ENCODE peak calls at places on chromosome 5, in nine cellular contexts. One of them, this sample, is unnamed.
A peak's percentile ranks its signal among the peaks of the same experiment; 100 is the strongest.

GRCh38 chr5:143573568-143574170 is 170.2 kb upstream of the NR3C1 start:
- DNase-seq in myocyte: no peak
- DNase-seq in fibroblast of pulmonary artery: no peak
- DNase-seq in NCI-H187 treated with DMSO at 0.1 percent for 48 hours: no peak
- DNase-seq in SK-N-MC: no peak
- DNase-seq in stimulated activated CD4-positive, alpha-beta T cell treated with anti-CD3 and anti-CD28 coated beads, Interleukin-12 subunit alpha, Interleukin-12 subunit beta, amount 100 ng/mL, for 4 hours: no peak
- DNase-seq in IMR-90: no peak
- DNase-seq in mesenchymal stem cell: no peak
- DNase-seq in CD8-positive, alpha-beta memory T cell: no peak
- DNase-seq in this sample: no peak

GRCh38 chr5:168603776-168604175 is 24.6 kb upstream of the PANK3 start:
- DNase-seq in myocyte: no peak
- DNase-seq in fibroblast of pulmonary artery: peak; percentile 41
- DNase-seq in NCI-H187 treated with DMSO at 0.1 percent for 48 hours: no peak
- DNase-seq in SK-N-MC: no peak
- DNase-seq in stimulated activated CD4-positive, alpha-beta T cell treated with anti-CD3 and anti-CD28 coated beads, Interleukin-12 subunit alpha, Interleukin-12 subunit beta, amount 100 ng/mL, for 4 hours: no peak
- DNase-seq in IMR-90: no peak
- DNase-seq in mesenchymal stem cell: no peak
- DNase-seq in CD8-positive, alpha-beta memory T cell: no peak
- DNase-seq in this sample: no peak

GRCh38 chr5:177086918-177087706 is 397 bp downstream of the FGFR4 start:
- DNase-seq in myocyte: peak; percentile 75
- DNase-seq in fibroblast of pulmonary artery: no peak
- DNase-seq in NCI-H187 treated with DMSO at 0.1 percent for 48 hours: no peak
- DNase-seq in SK-N-MC: no peak
- DNase-seq in stimulated activated CD4-positive, alpha-beta T cell treated with anti-CD3 and anti-CD28 coated beads, Interleukin-12 subunit alpha, Interleukin-12 subunit beta, amount 100 ng/mL, for 4 hours: peak; percentile 51
- DNase-seq in IMR-90: no peak
- DNase-seq in mesenchymal stem cell: peak; percentile 64
- DNase-seq in CD8-positive, alpha-beta memory T cell: peak; percentile 72
- DNase-seq in this sample: peak; percentile 44

GRCh38 chr5:126067404-126067803 is 355.8 kb upstream of the GRAMD2B start:
- DNase-seq in myocyte: no peak
- DNase-seq in fibroblast of pulmonary artery: no peak
- DNase-seq in NCI-H187 treated with DMSO at 0.1 percent for 48 hours: no peak
- DNase-seq in SK-N-MC: no peak
- DNase-seq in stimulated activated CD4-positive, alpha-beta T cell treated with anti-CD3 and anti-CD28 coated beads, Interleukin-12 subunit alpha, Interleukin-12 subunit beta, amount 100 ng/mL, for 4 hours: no peak
- DNase-seq in IMR-90: no peak
- DNase-seq in mesenchymal stem cell: no peak
- DNase-seq in CD8-positive, alpha-beta memory T cell: no peak
- DNase-seq in this sample: no peak

GRCh38 chr5:133285583-133286021 is 233.8 kb downstream of the HSPA4 start:
- DNase-seq in myocyte: peak; percentile 96
- DNase-seq in fibroblast of pulmonary artery: peak; percentile 18
- DNase-seq in NCI-H187 treated with DMSO at 0.1 percent for 48 hours: no peak
- DNase-seq in SK-N-MC: no peak
- DNase-seq in stimulated activated CD4-positive, alpha-beta T cell treated with anti-CD3 and anti-CD28 coated beads, Interleukin-12 subunit alpha, Interleukin-12 subunit beta, amount 100 ng/mL, for 4 hours: no peak
- DNase-seq in IMR-90: peak; percentile 51
- DNase-seq in mesenchymal stem cell: peak; percentile 29
- DNase-seq in CD8-positive, alpha-beta memory T cell: no peak
- DNase-seq in this sample: peak; percentile 66

GRCh38 chr5:158754018-158754514 is 345.6 kb downstream of the EBF1 start:
- DNase-seq in myocyte: no peak
- DNase-seq in fibroblast of pulmonary artery: peak; percentile 28
- DNase-seq in NCI-H187 treated with DMSO at 0.1 percent for 48 hours: no peak
- DNase-seq in SK-N-MC: no peak
- DNase-seq in stimulated activated CD4-positive, alpha-beta T cell treated with anti-CD3 and anti-CD28 coated beads, Interleukin-12 subunit alpha, Interleukin-12 subunit beta, amount 100 ng/mL, for 4 hours: no peak
- DNase-seq in IMR-90: peak; percentile 58
- DNase-seq in mesenchymal stem cell: peak; percentile 53
- DNase-seq in CD8-positive, alpha-beta memory T cell: no peak
- DNase-seq in this sample: no peak

GRCh38 chr5:145449794-145450193 is 385.3 kb downstream of the PRELID2 start:
- DNase-seq in myocyte: no peak
- DNase-seq in fibroblast of pulmonary artery: no peak
- DNase-seq in NCI-H187 treated with DMSO at 0.1 percent for 48 hours: no peak
- DNase-seq in SK-N-MC: no peak
- DNase-seq in stimulated activated CD4-positive, alpha-beta T cell treated with anti-CD3 and anti-CD28 coated beads, Interleukin-12 subunit alpha, Interleukin-12 subunit beta, amount 100 ng/mL, for 4 hours: no peak
- DNase-seq in IMR-90: no peak
- DNase-seq in mesenchymal stem cell: no peak
- DNase-seq in CD8-positive, alpha-beta memory T cell: no peak
- DNase-seq in this sample: no peak

GRCh38 chr5:77632526-77633268 is 5.8 kb downstream of the OTP start:
- DNase-seq in myocyte: no peak
- DNase-seq in fibroblast of pulmonary artery: no peak
- DNase-seq in NCI-H187 treated with DMSO at 0.1 percent for 48 hours: no peak
- DNase-seq in SK-N-MC: no peak
- DNase-seq in stimulated activated CD4-positive, alpha-beta T cell treated with anti-CD3 and anti-CD28 coated beads, Interleukin-12 subunit alpha, Interleukin-12 subunit beta, amount 100 ng/mL, for 4 hours: no peak
- DNase-seq in IMR-90: no peak
- DNase-seq in mesenchymal stem cell: no peak
- DNase-seq in CD8-positive, alpha-beta memory T cell: no peak
- DNase-seq in this sample: no peak

GRCh38 chr5:5665225-5666075 is 243.0 kb downstream of the ICE1 start:
- DNase-seq in myocyte: no peak
- DNase-seq in fibroblast of pulmonary artery: no peak
- DNase-seq in NCI-H187 treated with DMSO at 0.1 percent for 48 hours: no peak
- DNase-seq in SK-N-MC: no peak
- DNase-seq in stimulated activated CD4-positive, alpha-beta T cell treated with anti-CD3 and anti-CD28 coated beads, Interleukin-12 subunit alpha, Interleukin-12 subunit beta, amount 100 ng/mL, for 4 hours: no peak
- DNase-seq in IMR-90: no peak
- DNase-seq in mesenchymal stem cell: no peak
- DNase-seq in CD8-positive, alpha-beta memory T cell: no peak
- DNase-seq in this sample: no peak

GRCh38 chr5:77239126-77239741 is 28.8 kb downstream of the PDE8B start:
- DNase-seq in myocyte: peak; percentile 9
- DNase-seq in fibroblast of pulmonary artery: peak; percentile 41
- DNase-seq in NCI-H187 treated with DMSO at 0.1 percent for 48 hours: no peak
- DNase-seq in SK-N-MC: no peak
- DNase-seq in stimulated activated CD4-positive, alpha-beta T cell treated with anti-CD3 and anti-CD28 coated beads, Interleukin-12 subunit alpha, Interleukin-12 subunit beta, amount 100 ng/mL, for 4 hours: no peak
- DNase-seq in IMR-90: no peak
- DNase-seq in mesenchymal stem cell: peak; percentile 24
- DNase-seq in CD8-positive, alpha-beta memory T cell: no peak
- DNase-seq in this sample: no peak

GRCh38 chr5:62138607-62139006 is 167.4 kb upstream of the KIF2A start:
- DNase-seq in myocyte: no peak
- DNase-seq in fibroblast of pulmonary artery: no peak
- DNase-seq in NCI-H187 treated with DMSO at 0.1 percent for 48 hours: no peak
- DNase-seq in SK-N-MC: no peak
- DNase-seq in stimulated activated CD4-positive, alpha-beta T cell treated with anti-CD3 and anti-CD28 coated beads, Interleukin-12 subunit alpha, Interleukin-12 subunit beta, amount 100 ng/mL, for 4 hours: no peak
- DNase-seq in IMR-90: no peak
- DNase-seq in mesenchymal stem cell: no peak
- DNase-seq in CD8-positive, alpha-beta memory T cell: no peak
- DNase-seq in this sample: no peak

GRCh38 chr5:2756764-2757163 is 5.3 kb upstream of the IRX2 start:
- DNase-seq in myocyte: no peak
- DNase-seq in fibroblast of pulmonary artery: no peak
- DNase-seq in NCI-H187 treated with DMSO at 0.1 percent for 48 hours: no peak
- DNase-seq in SK-N-MC: no peak
- DNase-seq in stimulated activated CD4-positive, alpha-beta T cell treated with anti-CD3 and anti-CD28 coated beads, Interleukin-12 subunit alpha, Interleukin-12 subunit beta, amount 100 ng/mL, for 4 hours: no peak
- DNase-seq in IMR-90: no peak
- DNase-seq in mesenchymal stem cell: no peak
- DNase-seq in CD8-positive, alpha-beta memory T cell: no peak
- DNase-seq in this sample: no peak

GRCh38 chr5:170882345-170882744 is 20.5 kb downstream of the RANBP17 start:
- DNase-seq in myocyte: no peak
- DNase-seq in fibroblast of pulmonary artery: no peak
- DNase-seq in NCI-H187 treated with DMSO at 0.1 percent for 48 hours: no peak
- DNase-seq in SK-N-MC: no peak
- DNase-seq in stimulated activated CD4-positive, alpha-beta T cell treated with anti-CD3 and anti-CD28 coated beads, Interleukin-12 subunit alpha, Interleukin-12 subunit beta, amount 100 ng/mL, for 4 hours: no peak
- DNase-seq in IMR-90: no peak
- DNase-seq in mesenchymal stem cell: no peak
- DNase-seq in CD8-positive, alpha-beta memory T cell: no peak
- DNase-seq in this sample: no peak

GRCh38 chr5:78594946-78595921 is 53.3 kb downstream of the LHFPL2 start:
- DNase-seq in myocyte: peak; percentile 76
- DNase-seq in fibroblast of pulmonary artery: peak; percentile 99
- DNase-seq in NCI-H187 treated with DMSO at 0.1 percent for 48 hours: no peak
- DNase-seq in SK-N-MC: no peak
- DNase-seq in stimulated activated CD4-positive, alpha-beta T cell treated with anti-CD3 and anti-CD28 coated beads, Interleukin-12 subunit alpha, Interleukin-12 subunit beta, amount 100 ng/mL, for 4 hours: no peak
- DNase-seq in IMR-90: peak; percentile 100
- DNase-seq in mesenchymal stem cell: peak; percentile 98
- DNase-seq in CD8-positive, alpha-beta memory T cell: no peak
- DNase-seq in this sample: peak; percentile 60

GRCh38 chr5:169024426-169024825 is 276.5 kb downstream of the SLIT3 start:
- DNase-seq in myocyte: no peak
- DNase-seq in fibroblast of pulmonary artery: peak; percentile 46
- DNase-seq in NCI-H187 treated with DMSO at 0.1 percent for 48 hours: no peak
- DNase-seq in SK-N-MC: no peak
- DNase-seq in stimulated activated CD4-positive, alpha-beta T cell treated with anti-CD3 and anti-CD28 coated beads, Interleukin-12 subunit alpha, Interleukin-12 subunit beta, amount 100 ng/mL, for 4 hours: no peak
- DNase-seq in IMR-90: no peak
- DNase-seq in mesenchymal stem cell: no peak
- DNase-seq in CD8-positive, alpha-beta memory T cell: no peak
- DNase-seq in this sample: peak; percentile 76

GRCh38 chr5:34699155-34700077 is 43.3 kb downstream of the RAI14 start:
- DNase-seq in myocyte: no peak
- DNase-seq in fibroblast of pulmonary artery: no peak
- DNase-seq in NCI-H187 treated with DMSO at 0.1 percent for 48 hours: no peak
- DNase-seq in SK-N-MC: no peak
- DNase-seq in stimulated activated CD4-positive, alpha-beta T cell treated with anti-CD3 and anti-CD28 coated beads, Interleukin-12 subunit alpha, Interleukin-12 subunit beta, amount 100 ng/mL, for 4 hours: no peak
- DNase-seq in IMR-90: no peak
- DNase-seq in mesenchymal stem cell: no peak
- DNase-seq in CD8-positive, alpha-beta memory T cell: no peak
- DNase-seq in this sample: no peak

GRCh38 chr5:65696892-65697291 is 25.0 kb downstream of the SGTB start:
- DNase-seq in myocyte: peak; percentile 56
- DNase-seq in fibroblast of pulmonary artery: no peak
- DNase-seq in NCI-H187 treated with DMSO at 0.1 percent for 48 hours: no peak
- DNase-seq in SK-N-MC: no peak
- DNase-seq in stimulated activated CD4-positive, alpha-beta T cell treated with anti-CD3 and anti-CD28 coated beads, Interleukin-12 subunit alpha, Interleukin-12 subunit beta, amount 100 ng/mL, for 4 hours: no peak
- DNase-seq in IMR-90: peak; percentile 24
- DNase-seq in mesenchymal stem cell: no peak
- DNase-seq in CD8-positive, alpha-beta memory T cell: no peak
- DNase-seq in this sample: no peak

GRCh38 chr5:177509991-177510566 is 453 bp upstream of the DOK3 start:
- DNase-seq in myocyte: no peak
- DNase-seq in fibroblast of pulmonary artery: no peak
- DNase-seq in NCI-H187 treated with DMSO at 0.1 percent for 48 hours: no peak
- DNase-seq in SK-N-MC: no peak
- DNase-seq in stimulated activated CD4-positive, alpha-beta T cell treated with anti-CD3 and anti-CD28 coated beads, Interleukin-12 subunit alpha, Interleukin-12 subunit beta, amount 100 ng/mL, for 4 hours: no peak
- DNase-seq in IMR-90: no peak
- DNase-seq in mesenchymal stem cell: no peak
- DNase-seq in CD8-positive, alpha-beta memory T cell: no peak
- DNase-seq in this sample: peak; percentile 41

GRCh38 chr5:177590406-177590805 is 1.6 kb upstream of the TMED9 start:
- DNase-seq in myocyte: no peak
- DNase-seq in fibroblast of pulmonary artery: no peak
- DNase-seq in NCI-H187 treated with DMSO at 0.1 percent for 48 hours: no peak
- DNase-seq in SK-N-MC: no peak
- DNase-seq in stimulated activated CD4-positive, alpha-beta T cell treated with anti-CD3 and anti-CD28 coated beads, Interleukin-12 subunit alpha, Interleukin-12 subunit beta, amount 100 ng/mL, for 4 hours: no peak
- DNase-seq in IMR-90: no peak
- DNase-seq in mesenchymal stem cell: no peak
- DNase-seq in CD8-positive, alpha-beta memory T cell: no peak
- DNase-seq in this sample: no peak

This sample was measured in right cardiac atrium.